ENCODE peak calls at places on chromosomes 7 and 10, in nine cellular contexts. V is cardiac muscle cell, W is upper lobe of right lung, H is fibroblast of pulmonary artery, M is brain microvascular endothelial cell, Y is BE2C, Z is tibial artery, J is PC-9, X is lower lobe of right lung. I is an unnamed sample.

GRCh38 chr10:48606530-48607355 is 1.9 kb upstream of the ARHGAP22 start:
- DNase-seq in V (no peak), W (no peak), H (peak; percentile 97), M (peak; percentile 94), Y (no peak), Z (peak; percentile 82), J (peak; percentile 69), X (no peak), I (peak; percentile 99)

GRCh38 chr10:103851261-103851660 is 4.1 kb downstream of the SH3PXD2A start:
- DNase-seq in V (no peak), W (no peak), H (no peak), M (no peak), Y (no peak), Z (peak; percentile 29), J (no peak), X (no peak), I (no peak)

GRCh38 chr7:50792342-50793114 is 9.8 kb upstream of the GRB10 start:
- DNase-seq in V (peak; percentile 67), W (peak; percentile 68), H (peak; percentile 64), M (peak; percentile 51), Y (no peak), Z (peak; percentile 72), J (peak; percentile 40), X (peak; percentile 63), I (peak; percentile 61)

GRCh38 chr7:107948645-107949442 is 54.1 kb downstream of the LAMB1 start:
- DNase-seq in V (no peak), W (no peak), H (peak; percentile 85), M (peak; percentile 93), Y (no peak), Z (no peak), J (peak; percentile 57), X (no peak), I (peak; percentile 79)

GRCh38 chr7:121446526-121446925 is 50.4 kb upstream of the FAM3C start:
- DNase-seq in V (no peak), W (no peak), H (no peak), M (no peak), Y (no peak), Z (no peak), J (no peak), X (no peak), I (no peak)

GRCh38 chr7:72405389-72405788 is 6.7 kb downstream of the CALN1 start:
- DNase-seq in V (no peak), W (peak; percentile 79), H (no peak), M (no peak), Y (no peak), Z (no peak), J (no peak), X (peak; percentile 76), I (no peak)

GRCh38 chr10:48271323-48271722 is 3.2 kb downstream of the FRMPD2 start:
- DNase-seq in V (no peak), W (no peak), H (no peak), M (no peak), Y (no peak), Z (no peak), J (no peak), X (no peak), I (no peak)

GRCh38 chr7:27199820-27200760 is at the start of gene HOXA13:
- DNase-seq in V (peak; percentile 67), W (peak; percentile 57), H (no peak), M (no peak), Y (peak; percentile 83), Z (peak; percentile 65), J (peak; percentile 83), X (no peak), I (no peak)

GRCh38 chr7:105871142-105871541 is 5.3 kb downstream of the ATXN7L1 start:
- DNase-seq in V (no peak), W (no peak), H (no peak), M (no peak), Y (no peak), Z (no peak), J (peak; percentile 12), X (no peak), I (no peak)

GRCh38 chr10:119205926-119206602 is 1.3 kb upstream of the GRK5 start:
- DNase-seq in V (no peak), W (peak; percentile 81), H (peak; percentile 57), M (no peak), Y (peak; percentile 20), Z (peak; percentile 83), J (no peak), X (peak; percentile 81), I (peak; percentile 56)

GRCh38 chr10:97570789-97571536 is 1.6 kb upstream of the ANKRD2 start:
- DNase-seq in V (no peak), W (no peak), H (no peak), M (no peak), Y (peak; percentile 56), Z (no peak), J (peak; percentile 9), X (no peak), I (no peak)

GRCh38 chr7:143399642-143400041 is 9.0 kb downstream of the EPHA1 start:
- DNase-seq in V (no peak), W (no peak), H (no peak), M (no peak), Y (no peak), Z (peak; percentile 50), J (no peak), X (no peak), I (no peak)

GRCh38 chr7:54833021-54833467 is 74.0 kb upstream of the SEC61G start:
- DNase-seq in V (no peak), W (no peak), H (no peak), M (no peak), Y (no peak), Z (no peak), J (no peak), X (no peak), I (no peak)

GRCh38 chr10:124226271-124226911 is 133.0 kb upstream of the CHST15 start:
- DNase-seq in V (no peak), W (no peak), H (no peak), M (no peak), Y (no peak), Z (no peak), J (no peak), X (no peak), I (no peak)

GRCh38 chr7:5231811-5232484 is 41.9 kb downstream of the WIPI2 start:
- DNase-seq in V (peak; percentile 54), W (no peak), H (no peak), M (no peak), Y (no peak), Z (no peak), J (no peak), X (peak; percentile 66), I (no peak)

GRCh38 chr10:17504547-17505245 is 50.3 kb upstream of the ST8SIA6 start:
- DNase-seq in V (no peak), W (no peak), H (peak; percentile 60), M (peak; percentile 84), Y (no peak), Z (no peak), J (peak; percentile 4), X (no peak), I (peak; percentile 76)

GRCh38 chr10:70558295-70558694 is 44.2 kb downstream of the PRF1 start:
- DNase-seq in V (no peak), W (peak; percentile 15), H (no peak), M (no peak), Y (no peak), Z (no peak), J (no peak), X (no peak), I (no peak)

DNA sequence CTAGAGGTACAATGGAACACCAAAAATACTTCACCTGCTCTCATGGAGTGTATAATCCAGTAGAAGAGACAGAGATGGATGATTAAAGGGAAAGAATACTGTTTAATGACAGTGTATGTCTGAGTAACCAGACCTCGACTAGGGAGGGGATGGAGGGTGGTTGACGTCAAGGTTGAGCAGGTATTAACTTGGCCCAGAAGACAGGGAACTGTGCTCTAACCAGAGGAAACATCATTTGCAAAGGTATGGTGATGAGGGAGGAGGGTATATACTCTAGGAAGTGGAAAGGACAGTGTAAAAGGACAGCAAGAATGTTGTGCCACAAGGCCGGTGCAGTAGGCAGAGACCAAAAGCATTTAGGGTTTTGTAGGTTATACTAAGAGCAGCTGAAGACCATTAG is 2.9 kb downstream of the MIOS start:
- DNase-seq in V (no peak), W (no peak), H (no peak), M (no peak), Y (no peak), Z (no peak), J (no peak), X (no peak), I (no peak)
- H3K4me3 ChIP-seq in V (no peak overlapping the region), W (peak overlapping the region; percentile 23), H (no peak overlapping the region), M (no peak overlapping the region), Y (no peak overlapping the region), Z (no peak overlapping the region), J (no peak overlapping the region), X (peak overlapping the region; percentile 15), I (no peak overlapping the region)

DNA sequence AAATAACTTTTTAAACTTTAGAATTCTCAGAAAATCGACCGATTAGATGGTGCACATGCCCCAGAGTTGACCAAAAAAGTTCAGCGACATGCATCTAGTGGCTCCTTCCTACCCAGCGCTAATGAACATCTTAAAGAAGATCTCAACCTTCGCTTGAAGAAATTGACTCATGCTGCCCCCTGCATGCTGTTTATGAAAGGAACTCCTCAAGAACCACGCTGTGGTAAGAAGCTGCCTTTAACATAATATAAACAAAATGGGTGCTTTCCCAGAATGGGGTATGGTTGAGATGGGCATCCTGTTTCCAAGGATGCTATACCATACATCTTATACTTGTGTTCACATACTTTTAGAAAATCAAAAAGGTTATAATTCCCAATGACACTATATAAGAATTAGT is 24.6 kb downstream of the GLRX3 start:
- DNase-seq in V (no peak), W (no peak), H (no peak), M (peak; percentile 31), Y (no peak), Z (no peak), J (no peak), X (no peak), I (no peak)
- TF ChIP-seq CTCF in V (no peak), W (no peak), H (peak; percentile 10), M (peak; percentile 36), Y (peak; percentile 11), Z (no peak), J (no peak), X (no peak), I (no peak)

GRCh38 chr7:99996755-99997544 is 18.4 kb upstream of the ZKSCAN1 start:
- DNase-seq in V (no peak), W (no peak), H (no peak), M (no peak), Y (no peak), Z (peak; percentile 48), J (no peak), X (no peak), I (no peak)
- H3K4me3 ChIP-seq in V (no peak overlapping the region), W (peak overlapping the region; percentile 52), H (peak overlapping the region; percentile 40), M (peak overlapping the region; percentile 52), Y (peak overlapping the region; percentile 67), Z (peak overlapping the region; percentile 60), J (no peak overlapping the region), X (peak overlapping the region; percentile 51), I (peak overlapping the region; percentile 35)

DNA sequence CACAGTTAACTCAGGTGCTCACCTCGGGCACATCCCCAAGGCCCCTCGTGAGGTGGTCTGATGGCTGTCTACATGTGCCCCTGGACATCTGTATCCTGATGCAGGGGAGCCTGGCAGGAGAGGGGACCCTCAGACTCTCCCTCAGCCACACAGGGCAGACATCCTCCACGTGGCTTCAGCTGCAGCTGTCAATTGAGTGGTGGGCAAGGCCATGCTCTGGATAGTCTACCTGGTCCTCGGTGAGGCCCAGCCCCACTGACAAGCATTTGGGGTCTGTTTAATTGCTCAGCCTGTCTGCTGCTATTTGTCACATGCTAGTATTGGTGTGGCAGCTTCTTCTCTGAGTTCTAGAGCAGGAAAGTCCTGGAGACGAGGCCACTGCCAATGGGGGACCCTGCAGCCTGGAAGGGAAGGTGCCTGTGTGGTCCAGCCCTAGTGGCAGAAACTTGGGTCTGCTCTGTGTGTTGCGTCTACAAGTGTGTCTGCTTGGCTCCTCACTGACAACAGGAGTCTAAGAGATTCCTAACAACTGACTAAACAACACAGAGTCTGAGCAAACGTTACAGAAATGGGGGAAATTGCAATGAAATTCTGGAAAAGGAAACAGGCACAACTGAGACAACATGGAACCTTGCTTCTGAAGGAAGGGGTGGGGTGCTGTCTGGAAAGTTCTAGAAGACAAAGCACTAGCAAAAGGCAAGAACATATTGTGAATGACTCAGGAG is 59.3 kb upstream of the IGFBP3 start:
- DNase-seq in V (no peak), W (no peak), H (peak; percentile 45), M (peak; percentile 76), Y (no peak), Z (no peak), J (no peak), X (no peak), I (peak; percentile 31)
- TF ChIP-seq CTCF in V (no peak), W (no peak), H (no peak), M (peak; percentile 43), Y (no peak), Z (no peak), J (no peak), X (no peak), I (peak; percentile 25)

I was measured in cardiac fibroblast.